ENCODE peak calls at places on chromosomes 4 and X, in five cellular contexts. S is endodermal cell, A is keratinocyte, J is gastrocnemius medialis, M is tibial nerve. E is an unnamed sample.

GRCh38 chr4:2250003-2250763 is 8.3 kb upstream of the HAUS3 start:
- DNase-seq in S (no peak), J (no peak), M (no peak), A (no peak), E (no peak)

GRCh38 chrX:43224496-43224895 is 431.6 kb upstream of the MAOA start:
- DNase-seq in M (no peak), A (no peak), S (no peak), J (no peak), E (no peak)

GRCh38 chr4:181821039-181822004 is 421.9 kb upstream of the TENM3 start:
- DNase-seq in J (no peak), A (no peak), M (no peak), S (no peak), E (no peak)

GRCh38 chr4:32196950-32197688 is 1477.0 kb downstream of the PCDH7 start:
- DNase-seq in S (no peak), A (no peak), M (no peak), J (no peak), E (no peak)

GRCh38 chr4:38904090-38904666 is 36.6 kb downstream of the FAM114A1 start:
- DNase-seq in A (no peak), M (no peak), S (no peak), J (no peak), E (peak; percentile 14)

GRCh38 chr4:31645211-31645610 is 925.0 kb downstream of the PCDH7 start:
- DNase-seq in J (no peak), M (no peak), S (no peak), A (no peak), E (no peak)

GRCh38 chr4:33262809-33263208 is 2542.6 kb downstream of the PCDH7 start:
- DNase-seq in A (no peak), S (no peak), M (no peak), J (no peak), E (no peak)

GRCh38 chr4:153217440-153217839 is 13.2 kb downstream of the TRIM2 start:
- DNase-seq in S (no peak), M (no peak), A (no peak), J (no peak), E (no peak)

GRCh38 chr4:171813195-171813955 is at the start of gene GALNTL6:
- DNase-seq in A (no peak), J (no peak), M (no peak), S (no peak), E (no peak)

GRCh38 chrX:95949588-95949987 is 735.1 kb upstream of the DIAPH2 start:
- DNase-seq in M (no peak), A (no peak), J (no peak), S (no peak), E (no peak)

GRCh38 chr4:15295421-15296162 is 132.2 kb upstream of the C1QTNF7 start:
- DNase-seq in A (no peak), S (no peak), M (no peak), J (no peak), E (no peak)

GRCh38 chr4:123444298-123444731 is 47.7 kb downstream of the SPRY1 start:
- DNase-seq in A (no peak), S (peak; percentile 84), M (no peak), J (no peak), E (peak; percentile 55)

GRCh38 chr4:145679991-145680455 is at the start of gene C4orf51:
- DNase-seq in S (no peak), A (no peak), J (peak; percentile 25), M (no peak), E (no peak)

GRCh38 chrX:109974906-109975655 is 27.8 kb upstream of the TMEM164 start:
- DNase-seq in M (no peak), S (no peak), J (no peak), A (no peak), E (no peak)

GRCh38 chr4:113961322-113961698 is 18.1 kb downstream of the ARSJ start:
- DNase-seq in S (no peak), M (no peak), J (no peak), A (no peak), E (no peak)

GRCh38 chrX:107894038-107894437 is 68.4 kb downstream of the MID2 start:
- DNase-seq in S (peak; percentile 59), A (peak; percentile 9), J (no peak), M (no peak), E (no peak)

GRCh38 chr4:56871357-56871993 is 36.2 kb upstream of the REST start:
- DNase-seq in J (no peak), M (no peak), A (no peak), S (peak; percentile 78), E (no peak)

GRCh38 chrX:47936224-47936939 is 67.4 kb downstream of the ZNF182 start:
- DNase-seq in A (no peak), J (no peak), M (no peak), S (peak; percentile 59), E (no peak)

GRCh38 chr4:6360385-6360784 is 90.7 kb downstream of the WFS1 start:
- DNase-seq in J (no peak), S (peak; percentile 72), M (no peak), A (no peak), E (no peak)

GRCh38 chr4:33998204-33998603 is 2246.1 kb downstream of the ARAP2 start:
- DNase-seq in S (no peak), A (no peak), J (no peak), M (no peak), E (no peak)

GRCh38 chr4:110671679-110672078 is 48.8 kb upstream of the PITX2 start:
- DNase-seq in M (no peak), A (no peak), S (no peak), J (no peak), E (peak; percentile 19)

GRCh38 chrX:123169247-123169901 is 14.7 kb upstream of the GRIA3 start:
- DNase-seq in S (no peak), M (no peak), J (no peak), A (no peak), E (no peak)

GRCh38 chrX:149497626-149498025 is 7.5 kb downstream of the IDS start:
- DNase-seq in M (no peak), A (no peak), J (no peak), S (no peak), E (no peak)

GRCh38 chr4:82136161-82136801 is 237.5 kb downstream of the HNRNPD start:
- DNase-seq in J (no peak), A (no peak), M (no peak), S (no peak), E (no peak)

GRCh38 chrX:63058204-63058603 is 292.9 kb downstream of the SPIN4 start:
- DNase-seq in A (no peak), S (no peak), J (no peak), M (no peak), E (no peak)

DNA sequence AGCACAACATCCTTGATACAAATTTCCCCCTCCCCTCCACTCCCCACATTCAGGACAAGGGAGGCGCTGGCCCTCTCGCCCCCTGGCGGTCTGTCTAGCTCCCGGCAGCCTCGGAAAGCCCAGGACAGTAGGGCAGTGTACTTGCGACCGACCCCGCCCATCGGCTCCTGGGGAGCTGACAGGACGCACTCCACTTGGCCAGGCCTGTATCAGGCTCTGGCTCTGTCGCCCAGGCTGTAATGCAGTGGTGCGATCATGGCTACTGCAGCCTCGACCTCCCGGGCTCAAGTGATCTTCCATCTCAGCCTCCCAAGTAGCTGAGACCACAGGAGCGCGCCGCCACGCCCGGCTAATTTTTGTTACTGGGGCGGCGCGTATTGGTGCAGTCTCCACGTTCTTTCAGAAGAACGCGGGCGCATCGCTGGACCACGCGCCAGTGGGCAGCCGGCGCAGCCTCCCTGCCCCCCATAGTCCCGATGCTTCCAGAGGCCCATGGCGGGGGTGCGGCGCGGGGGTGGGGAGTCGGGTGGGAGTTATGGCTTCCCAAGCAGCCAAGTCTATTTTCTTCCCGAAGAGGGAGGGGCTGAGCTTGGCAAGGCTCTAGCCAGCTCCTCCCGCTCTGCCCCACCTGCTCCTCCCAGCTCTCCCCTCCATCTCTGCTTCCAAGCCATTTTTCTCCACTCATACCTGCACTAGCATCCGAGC is 7.8 kb upstream of the AKAP14 start:
- DNase-seq in S (peak; percentile 94), M (peak; percentile 20), A (no peak), J (peak; percentile 20), E (peak; percentile 73)
- TF ChIP-seq CTCF in S (peak; percentile 79), M (peak; percentile 33), A (peak; percentile 39), J (no peak), E (peak; percentile 58)

GRCh38 chr4:96895826-96896225 is 1055.9 kb downstream of the PDHA2 start:
- DNase-seq in M (no peak), A (no peak), J (no peak), S (no peak), E (no peak)

DNA sequence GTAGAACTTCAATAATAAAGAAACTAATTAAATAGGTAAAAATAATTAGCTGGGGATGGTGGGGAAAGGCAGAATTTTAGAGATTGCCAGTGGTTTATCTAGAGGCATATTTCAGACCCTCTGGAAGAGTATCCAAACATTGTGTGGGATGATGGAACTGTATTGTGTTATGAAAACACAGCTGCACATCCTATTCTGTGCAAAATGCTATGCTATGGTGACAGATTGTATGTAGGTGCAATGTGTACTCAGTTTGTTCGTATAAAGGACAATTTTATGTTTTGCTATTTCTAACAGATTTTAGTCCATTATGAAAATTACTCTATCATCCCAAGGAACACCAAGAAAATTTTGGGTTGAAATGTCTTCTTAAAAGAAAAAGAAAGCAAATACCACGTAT is 1054.7 kb downstream of the PDHA2 start:
- DNase-seq in M (no peak), A (no peak), J (no peak), S (no peak), E (no peak)
- H3K9me3 ChIP-seq in M (no peaks in the 10 kb centered on the region), A (no peaks in the 10 kb centered on the region), J (no peaks in the 10 kb centered on the region), S (no peaks in the 10 kb centered on the region), E (no peaks in the 10 kb centered on the region)

GRCh38 chr4:78293348-78293747 is 236.2 kb downstream of the FRAS1 start:
- DNase-seq in A (no peak), S (no peak), J (no peak), M (no peak), E (no peak)

GRCh38 chr4:78296261-78296660 is 239.1 kb downstream of the FRAS1 start:
- DNase-seq in A (no peak), J (no peak), M (no peak), S (peak; percentile 52), E (no peak)

GRCh38 chr4:78291277-78291676 is 234.2 kb downstream of the FRAS1 start:
- DNase-seq in S (no peak), M (no peak), J (no peak), A (no peak), E (no peak)

GRCh38 chr4:78292336-78292735 is 235.2 kb downstream of the FRAS1 start:
- DNase-seq in A (no peak), S (no peak), M (no peak), J (no peak), E (no peak)

DNA sequence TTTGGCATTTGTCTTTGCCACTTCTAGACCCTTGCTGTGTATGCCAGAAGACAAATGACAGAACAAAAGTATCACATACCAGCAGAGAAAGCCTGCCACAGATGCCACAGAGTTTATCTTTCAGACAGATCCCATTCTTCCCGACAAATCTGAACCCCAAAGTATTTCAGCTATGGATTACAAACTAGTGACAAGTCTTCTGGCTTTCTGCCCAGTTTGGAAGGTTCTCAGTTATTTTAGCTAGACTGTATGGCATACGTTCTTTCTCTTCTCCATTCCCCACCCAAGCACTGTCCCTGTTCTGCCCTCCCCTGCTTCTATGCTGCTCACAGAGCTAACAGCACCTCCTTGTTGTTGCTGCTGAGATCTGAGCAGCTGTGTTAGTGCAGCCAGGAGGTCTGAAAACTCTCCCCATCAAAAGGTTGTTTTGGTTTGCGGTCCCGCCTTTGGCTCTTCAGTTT is 236.7 kb downstream of the FRAS1 start:
- DNase-seq in A (peak; percentile 13), M (no peak), J (no peak), S (no peak), E (no peak)
- H3K4me3 ChIP-seq in A (no peak overlapping the region), M (no peak overlapping the region), J (no peak overlapping the region), S (no peak overlapping the region), E (no peak overlapping the region)

GRCh38 chr4:137861682-137862081 is 329.4 kb upstream of the PCDH18 start:
- DNase-seq in S (no peak), M (no peak), A (no peak), J (no peak), E (no peak)
- TF ChIP-seq CTCF in S (peak; percentile 71), M (peak; percentile 50), A (peak; percentile 13), J (no peak), E (peak; percentile 42)